ENCODE peak calls at places on chromosome 19, in four cellular contexts. J is mammary epithelial cell, R is AG04450, V is breast epithelium. T is an unnamed sample.

GRCh38 chr19:46859637-46860124 is 1.1 kb upstream of the ARHGAP35 start:
- DNase-seq in J (no peak), R (no peak), V (no peak), T (peak; percentile 67)

GRCh38 chr19:33374406-33374703 is 846 bp downstream of the CEBPG start:
- DNase-seq in J (peak; percentile 35), R (no peak), V (no peak), T (no peak)

GRCh38 chr19:52048604-52049493 is at the start of gene ZNF432:
- DNase-seq in J (peak; percentile 89), R (peak; percentile 75), V (peak; percentile 91), T (peak; percentile 86)

GRCh38 chr19:56983148-56983547 is 136.6 kb upstream of the USP29 start:
- DNase-seq in J (no peak), R (no peak), V (no peak), T (no peak)

GRCh38 chr19:56162258-56162657 is 13.6 kb upstream of the GALP start:
- DNase-seq in J (no peak), R (no peak), V (no peak), T (no peak)

GRCh38 chr19:47186337-47187022 is 44.5 kb downstream of the BBC3 start:
- DNase-seq in J (no peak), R (no peak), V (no peak), T (no peak)

GRCh38 chr19:49155005-49155826 is at the start of gene HRC:
- DNase-seq in J (no peak), R (no peak), V (no peak), T (no peak)

GRCh38 chr19:47421844-47422395 is 2.6 kb upstream of the MEIS3 start:
- DNase-seq in J (no peak), R (no peak), V (no peak), T (no peak)

GRCh38 chr19:10259162-10259905 is 7.3 kb downstream of the MRPL4 start:
- DNase-seq in J (peak; percentile 76), R (peak; percentile 53), V (peak; percentile 91), T (peak; percentile 61)

GRCh38 chr19:1767464-1767933 is 14.2 kb downstream of the ONECUT3 start:
- DNase-seq in J (no peak), R (no peak), V (no peak), T (no peak)

GRCh38 chr19:32646556-32646955 is 28.4 kb downstream of the ANKRD27 start:
- DNase-seq in J (no peak), R (no peak), V (no peak), T (no peak)

GRCh38 chr19:4052114-4052992 is 14.3 kb downstream of the ZBTB7A start:
- DNase-seq in J (peak; percentile 91), R (no peak), V (peak; percentile 81), T (peak; percentile 83)

GRCh38 chr19:38304352-38304865 is 358 bp downstream of the C19orf33 start:
- DNase-seq in J (no peak), R (no peak), V (no peak), T (no peak)

GRCh38 chr19:2330632-2331284 is 2.3 kb downstream of the SPPL2B start:
- DNase-seq in J (no peak), R (no peak), V (no peak), T (no peak)

GRCh38 chr19:3062165-3063105 is at the start of gene TLE5:
- DNase-seq in J (no peak), R (no peak), V (no peak), T (no peak)

GRCh38 chr19:52492201-52492960 is 35.1 kb upstream of the ZNF808 start:
- DNase-seq in J (no peak), R (no peak), V (no peak), T (no peak)

GRCh38 chr19:37941820-37942515 is 35.0 kb downstream of the SIPA1L3 start:
- DNase-seq in J (no peak), R (no peak), V (no peak), T (no peak)

GRCh38 chr19:30408734-30409301 is 36.6 kb downstream of the ZNF536 start:
- DNase-seq in J (no peak), R (no peak), V (no peak), T (no peak)

GRCh38 chr19:52941941-52942370 is 18.7 kb upstream of the ZNF888 start:
- DNase-seq in J (peak; percentile 26), R (no peak), V (no peak), T (peak; percentile 31)

GRCh38 chr19:3375221-3376088 is 9.1 kb downstream of the NFIC start:
- DNase-seq in J (no peak), R (no peak), V (peak; percentile 69), T (no peak)

GRCh38 chr19:48520134-48520533 is 8.5 kb upstream of the LMTK3 start:
- DNase-seq in J (no peak), R (no peak), V (no peak), T (no peak)

GRCh38 chr19:5809053-5809452 is 4.2 kb downstream of the NRTN start:
- DNase-seq in J (no peak), R (no peak), V (no peak), T (no peak)

DNA sequence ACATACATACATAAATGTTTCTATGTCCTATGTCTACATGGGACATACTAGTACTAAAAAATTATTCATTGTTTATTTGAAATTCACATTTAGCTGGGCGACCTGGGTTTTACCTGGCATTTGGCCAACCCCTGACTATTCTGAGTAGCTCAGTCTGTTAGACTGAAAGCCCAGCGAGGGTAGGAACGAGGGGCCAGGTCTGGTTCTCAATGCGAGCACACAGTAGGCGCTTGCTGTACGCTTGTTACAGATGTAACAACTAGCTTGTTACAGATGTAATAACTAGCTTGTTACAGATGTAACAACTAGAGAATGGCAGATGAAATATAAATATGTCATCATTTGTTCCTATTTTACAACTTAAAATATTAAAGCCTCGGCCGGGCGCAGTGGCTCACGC is 920 bp upstream of the ANO8 start:
- DNase-seq in J (no peak), R (no peak), V (no peak), T (no peak)
- H3K27ac ChIP-seq in J (no peak overlapping the region), R (no peak overlapping the region), V (no peak overlapping the region), T (no peak overlapping the region)

GRCh38 chr19:17164644-17165043 is 50.5 kb upstream of the USE1 start:
- DNase-seq in J (no peak), R (no peak), V (no peak), T (no peak)
- H3K27ac ChIP-seq in J (no peak overlapping the region), R (no peak overlapping the region), V (no peak overlapping the region), T (no peak overlapping the region)

DNA sequence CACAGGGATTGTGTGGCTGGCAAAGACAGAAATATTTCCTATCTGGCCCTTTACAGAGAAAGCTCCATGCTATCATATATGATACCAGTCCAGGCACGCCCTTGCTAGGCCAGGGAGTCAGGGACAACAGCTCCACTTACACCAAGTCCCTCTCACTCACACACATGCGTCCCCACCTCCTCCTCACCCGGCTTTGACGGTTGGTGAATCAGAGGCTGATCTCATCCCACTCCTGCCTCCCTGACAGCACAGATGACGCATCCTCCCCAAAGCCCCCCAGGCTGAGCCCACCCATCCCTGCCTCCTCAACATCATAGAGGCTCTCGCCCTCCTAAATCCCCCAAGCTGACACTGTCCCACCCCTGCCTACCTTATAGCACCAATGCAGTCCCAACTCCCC is 62.7 kb downstream of the F2RL3 start:
- DNase-seq in J (peak; percentile 83), R (no peak), V (no peak), T (peak; percentile 80)
- H3K27ac ChIP-seq in J (no peak overlapping the region), R (no peak overlapping the region), V (no peak overlapping the region), T (no peak overlapping the region)

GRCh38 chr19:42411581-42412178 is 15.5 kb downstream of the LIPE start:
- DNase-seq in J (no peak), R (no peak), V (no peak), T (no peak)
- H3K27ac ChIP-seq in J (no peak overlapping the region), R (no peak overlapping the region), V (no peak overlapping the region), T (no peak overlapping the region)

GRCh38 chr19:495440-496332 is 600 bp upstream of the MADCAM1 start:
- DNase-seq in J (no peak), R (no peak), V (no peak), T (no peak)
- H3K27ac ChIP-seq in J (no peak overlapping the region), R (no peak overlapping the region), V (no peak overlapping the region), T (no peak overlapping the region)

DNA sequence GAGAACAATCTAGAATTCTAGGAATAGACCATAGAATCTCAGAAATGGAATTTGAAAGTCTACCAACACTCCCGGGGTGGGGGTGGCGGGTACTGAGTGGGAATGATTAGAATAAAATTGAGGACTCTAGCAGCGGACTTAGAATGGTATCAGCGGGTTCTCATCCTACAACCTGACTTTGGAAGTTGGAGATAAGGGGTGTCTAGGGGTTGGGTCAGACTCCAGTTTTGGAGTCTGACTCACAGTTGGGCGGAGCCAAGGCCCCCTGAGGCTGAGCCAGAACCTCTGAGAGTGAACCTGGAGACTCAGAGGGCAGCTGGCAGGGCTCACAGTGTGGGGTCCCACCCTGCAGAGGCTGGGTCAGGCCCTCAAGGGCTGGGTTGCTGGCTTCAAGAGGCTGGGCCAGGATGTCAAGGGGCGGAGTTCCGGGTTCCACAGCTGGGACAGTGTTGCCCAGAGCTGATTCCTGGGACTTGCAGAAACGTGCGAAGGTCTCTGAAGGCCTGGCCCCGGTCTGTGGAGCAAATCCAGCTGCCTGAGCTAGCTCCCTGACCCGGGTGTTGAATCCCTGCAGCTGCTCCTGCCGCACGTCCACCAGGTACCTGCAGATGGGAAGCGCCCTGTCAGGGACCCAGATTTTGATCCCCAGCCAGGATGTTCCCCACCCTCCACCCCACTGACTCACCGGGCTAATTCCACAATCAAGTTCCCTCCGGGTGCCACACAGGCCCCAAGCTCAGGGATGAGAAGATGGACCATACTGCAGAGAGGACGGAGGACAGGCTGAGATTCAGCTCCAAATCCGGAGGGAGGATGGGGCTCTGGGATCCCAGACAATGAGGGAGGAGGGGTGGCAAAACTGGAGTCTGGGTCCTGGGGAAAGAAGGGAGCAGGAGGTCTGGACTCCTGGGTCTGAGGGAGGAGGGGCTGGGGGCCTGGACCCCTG is 1.6 kb upstream of the TNNI3 start:
- DNase-seq in J (no peak), R (no peak), V (no peak), T (no peak)
- H3K27ac ChIP-seq in J (no peak overlapping the region), R (no peak overlapping the region), V (no peak overlapping the region), T (no peak overlapping the region)

DNA sequence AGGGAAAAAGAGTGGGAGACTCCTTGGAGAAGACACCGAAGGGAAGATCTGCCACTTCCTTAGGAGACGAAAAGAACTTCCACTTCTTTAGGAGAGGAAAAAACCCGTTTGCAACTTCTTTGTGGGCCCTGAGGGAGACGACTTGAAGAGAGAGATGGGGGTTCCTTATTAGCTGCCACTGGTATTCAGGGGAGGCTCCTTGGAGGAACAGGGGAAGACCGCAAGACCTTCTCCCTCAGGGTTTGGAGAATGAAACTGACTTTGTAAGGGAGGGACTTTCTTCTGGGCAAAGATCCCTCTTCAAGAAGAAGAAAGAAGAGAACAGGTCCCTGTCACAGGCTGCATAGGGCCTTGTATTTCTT is 405 bp downstream of the BCKDHA start:
- DNase-seq in J (no peak), R (no peak), V (no peak), T (no peak)
- H3K27ac ChIP-seq in J (peak overlapping the region; percentile 97), R (peak overlapping the region; percentile 85), V (peak overlapping the region; percentile 89), T (peak overlapping the region; percentile 97)

GRCh38 chr19:8566855-8567254 is 10.4 kb downstream of the MYO1F start:
- DNase-seq in J (no peak), R (no peak), V (no peak), T (no peak)
- H3K27ac ChIP-seq in J (no peak overlapping the region), R (no peak overlapping the region), V (no peak overlapping the region), T (no peak overlapping the region)

T was measured in foreskin keratinocyte.